ENCODE peak calls at places on chromosome 13, in five cellular contexts. One of them, this sample, is unnamed. For H3K9me3, the result is how much of the 10 kb centered on the place peaks cover.

GRCh38 chr13:35733832-35734231 is 257.3 kb upstream of the MAB21L1 start:
- DNase-seq in CD4-positive, CD25-positive, alpha-beta regulatory T cell: no peak
- DNase-seq in PC-9: no peak
- DNase-seq in MM.1S: no peak
- DNase-seq in mammary epithelial cell: no peak
- DNase-seq in this sample: no peak

GRCh38 chr13:39329182-39329639 is 273.8 kb downstream of the LHFPL6 start:
- DNase-seq in MM.1S: no peak
- DNase-seq in mammary epithelial cell: no peak
- DNase-seq in PC-9: no peak
- DNase-seq in CD4-positive, CD25-positive, alpha-beta regulatory T cell: no peak
- DNase-seq in this sample: no peak

GRCh38 chr13:109390391-109390790 is 396.0 kb downstream of the IRS2 start:
- DNase-seq in MM.1S: no peak
- DNase-seq in mammary epithelial cell: no peak
- DNase-seq in PC-9: no peak
- DNase-seq in CD4-positive, CD25-positive, alpha-beta regulatory T cell: no peak
- DNase-seq in this sample: no peak

GRCh38 chr13:20462533-20462915 is 63.1 kb downstream of the CRYL1 start:
- DNase-seq in PC-9: no peak
- DNase-seq in CD4-positive, CD25-positive, alpha-beta regulatory T cell: no peak
- DNase-seq in mammary epithelial cell: no peak
- DNase-seq in MM.1S: no peak
- DNase-seq in this sample: no peak

GRCh38 chr13:101647760-101648159 is 195.3 kb downstream of the ITGBL1 start:
- DNase-seq in mammary epithelial cell: no peak
- DNase-seq in MM.1S: no peak
- DNase-seq in CD4-positive, CD25-positive, alpha-beta regulatory T cell: no peak
- DNase-seq in PC-9: no peak
- DNase-seq in this sample: no peak

GRCh38 chr13:50085063-50085462 is 69.8 kb downstream of the KCNRG start:
- DNase-seq in PC-9: peak
- DNase-seq in CD4-positive, CD25-positive, alpha-beta regulatory T cell: peak
- DNase-seq in MM.1S: no peak
- DNase-seq in mammary epithelial cell: peak
- DNase-seq in this sample: no peak

GRCh38 chr13:113076681-113077401 is 28.8 kb upstream of the F7 start:
- DNase-seq in mammary epithelial cell: no peak
- DNase-seq in MM.1S: no peak
- DNase-seq in PC-9: no peak
- DNase-seq in CD4-positive, CD25-positive, alpha-beta regulatory T cell: no peak
- DNase-seq in this sample: no peak

GRCh38 chr13:28447989-28448388 is 46.9 kb downstream of the FLT1 start:
- DNase-seq in mammary epithelial cell: no peak
- DNase-seq in MM.1S: no peak
- DNase-seq in CD4-positive, CD25-positive, alpha-beta regulatory T cell: no peak
- DNase-seq in PC-9: no peak
- DNase-seq in this sample: no peak

GRCh38 chr13:112890316-112891131 is 78.5 kb upstream of the MCF2L start:
- DNase-seq in mammary epithelial cell: no peak
- DNase-seq in PC-9: no peak
- DNase-seq in CD4-positive, CD25-positive, alpha-beta regulatory T cell: no peak
- DNase-seq in MM.1S: no peak
- DNase-seq in this sample: no peak

GRCh38 chr13:46121033-46121432 is 16.2 kb upstream of the CPB2 start:
- DNase-seq in MM.1S: no peak
- DNase-seq in CD4-positive, CD25-positive, alpha-beta regulatory T cell: no peak
- DNase-seq in mammary epithelial cell: peak
- DNase-seq in PC-9: no peak
- DNase-seq in this sample: no peak

GRCh38 chr13:46771693-46772092 is 25.3 kb downstream of the ESD start:
- DNase-seq in mammary epithelial cell: no peak
- DNase-seq in PC-9: no peak
- DNase-seq in MM.1S: no peak
- DNase-seq in CD4-positive, CD25-positive, alpha-beta regulatory T cell: no peak
- DNase-seq in this sample: no peak

GRCh38 chr13:101514695-101515275 is 62.3 kb downstream of the ITGBL1 start:
- DNase-seq in mammary epithelial cell: peak
- DNase-seq in PC-9: peak
- DNase-seq in CD4-positive, CD25-positive, alpha-beta regulatory T cell: peak
- DNase-seq in MM.1S: peak
- DNase-seq in this sample: peak

GRCh38 chr13:59459972-59460371 is 703.8 kb downstream of the DIAPH3 start:
- DNase-seq in PC-9: no peak
- DNase-seq in MM.1S: no peak
- DNase-seq in mammary epithelial cell: no peak
- DNase-seq in CD4-positive, CD25-positive, alpha-beta regulatory T cell: no peak
- DNase-seq in this sample: no peak

GRCh38 chr13:22422023-22422422 is 751.1 kb downstream of the FGF9 start:
- DNase-seq in MM.1S: no peak
- DNase-seq in mammary epithelial cell: no peak
- DNase-seq in CD4-positive, CD25-positive, alpha-beta regulatory T cell: no peak
- DNase-seq in PC-9: no peak
- DNase-seq in this sample: no peak

GRCh38 chr13:90708159-90708558 is 639.3 kb upstream of the MIR17HG start:
- DNase-seq in CD4-positive, CD25-positive, alpha-beta regulatory T cell: no peak
- DNase-seq in MM.1S: no peak
- DNase-seq in mammary epithelial cell: no peak
- DNase-seq in PC-9: no peak
- DNase-seq in this sample: no peak

GRCh38 chr13:34654203-34654602 is 287.9 kb upstream of the NBEA start:
- DNase-seq in MM.1S: no peak
- DNase-seq in CD4-positive, CD25-positive, alpha-beta regulatory T cell: no peak
- DNase-seq in mammary epithelial cell: peak
- DNase-seq in PC-9: no peak
- DNase-seq in this sample: no peak

GRCh38 chr13:42229287-42229686 is 42.7 kb upstream of the AKAP11 start:
- DNase-seq in mammary epithelial cell: no peak
- DNase-seq in PC-9: peak
- DNase-seq in MM.1S: no peak
- DNase-seq in CD4-positive, CD25-positive, alpha-beta regulatory T cell: no peak
- DNase-seq in this sample: no peak

GRCh38 chr13:76035711-76036110 is 399.6 kb downstream of the LMO7 start:
- DNase-seq in PC-9: no peak
- DNase-seq in CD4-positive, CD25-positive, alpha-beta regulatory T cell: no peak
- DNase-seq in MM.1S: no peak
- DNase-seq in mammary epithelial cell: no peak
- DNase-seq in this sample: no peak

GRCh38 chr13:100710176-100710575 is 35.6 kb upstream of the TMTC4 start:
- DNase-seq in mammary epithelial cell: no peak
- DNase-seq in PC-9: no peak
- DNase-seq in CD4-positive, CD25-positive, alpha-beta regulatory T cell: no peak
- DNase-seq in MM.1S: no peak
- DNase-seq in this sample: no peak

GRCh38 chr13:45786293-45786920 is 65.1 kb downstream of the SIAH3 start:
- DNase-seq in mammary epithelial cell: no peak
- DNase-seq in MM.1S: no peak
- DNase-seq in PC-9: no peak
- DNase-seq in CD4-positive, CD25-positive, alpha-beta regulatory T cell: no peak
- DNase-seq in this sample: peak

GRCh38 chr13:107767119-107767518 is 448.2 kb downstream of the LIG4 start:
- DNase-seq in PC-9: peak
- DNase-seq in CD4-positive, CD25-positive, alpha-beta regulatory T cell: no peak
- DNase-seq in mammary epithelial cell: no peak
- DNase-seq in MM.1S: no peak
- DNase-seq in this sample: no peak

GRCh38 chr13:47188802-47189201 is 291.9 kb upstream of the HTR2A start:
- DNase-seq in PC-9: no peak
- DNase-seq in MM.1S: no peak
- DNase-seq in CD4-positive, CD25-positive, alpha-beta regulatory T cell: no peak
- DNase-seq in mammary epithelial cell: peak
- DNase-seq in this sample: no peak

GRCh38 chr13:30026093-30026492 is 175.7 kb upstream of the UBL3 start:
- DNase-seq in PC-9: no peak
- DNase-seq in mammary epithelial cell: peak
- DNase-seq in MM.1S: no peak
- DNase-seq in CD4-positive, CD25-positive, alpha-beta regulatory T cell: no peak
- DNase-seq in this sample: no peak

GRCh38 chr13:24709186-24709913 is 29.1 kb downstream of the ATP12A start:
- DNase-seq in MM.1S: peak
- DNase-seq in mammary epithelial cell: no peak
- DNase-seq in PC-9: no peak
- DNase-seq in CD4-positive, CD25-positive, alpha-beta regulatory T cell: peak
- DNase-seq in this sample: peak

GRCh38 chr13:23902975-23903905 is 5.9 kb upstream of the C1QTNF9B start:
- DNase-seq in mammary epithelial cell: no peak
- DNase-seq in CD4-positive, CD25-positive, alpha-beta regulatory T cell: no peak
- DNase-seq in PC-9: no peak
- DNase-seq in MM.1S: no peak
- DNase-seq in this sample: no peak

GRCh38 chr13:20848944-20849343 is 53.6 kb downstream of the XPO4 start:
- DNase-seq in MM.1S: no peak
- DNase-seq in mammary epithelial cell: no peak
- DNase-seq in CD4-positive, CD25-positive, alpha-beta regulatory T cell: no peak
- DNase-seq in PC-9: no peak
- DNase-seq in this sample: no peak

GRCh38 chr13:40383132-40383531 is 283.3 kb downstream of the FOXO1 start:
- DNase-seq in PC-9: no peak
- DNase-seq in CD4-positive, CD25-positive, alpha-beta regulatory T cell: no peak
- DNase-seq in mammary epithelial cell: no peak
- DNase-seq in MM.1S: no peak
- DNase-seq in this sample: no peak

GRCh38 chr13:33206425-33206824 is 79.1 kb downstream of the STARD13 start:
- DNase-seq in mammary epithelial cell: no peak
- DNase-seq in MM.1S: no peak
- DNase-seq in PC-9: no peak
- DNase-seq in CD4-positive, CD25-positive, alpha-beta regulatory T cell: no peak
- DNase-seq in this sample: no peak

GRCh38 chr13:40648040-40648439 is 18.4 kb downstream of the FOXO1 start:
- DNase-seq in PC-9: no peak
- DNase-seq in CD4-positive, CD25-positive, alpha-beta regulatory T cell: no peak
- DNase-seq in mammary epithelial cell: no peak
- DNase-seq in MM.1S: no peak
- DNase-seq in this sample: no peak

GRCh38 chr13:92487238-92487637 is 739.4 kb upstream of the GPC6 start:
- DNase-seq in CD4-positive, CD25-positive, alpha-beta regulatory T cell: no peak
- DNase-seq in MM.1S: no peak
- DNase-seq in PC-9: no peak
- DNase-seq in mammary epithelial cell: no peak
- DNase-seq in this sample: no peak

GRCh38 chr13:24274452-24274971 is 34.9 kb upstream of the C1QTNF9 start:
- DNase-seq in PC-9: no peak
- DNase-seq in mammary epithelial cell: peak
- DNase-seq in MM.1S: no peak
- DNase-seq in CD4-positive, CD25-positive, alpha-beta regulatory T cell: peak
- DNase-seq in this sample: peak

DNA sequence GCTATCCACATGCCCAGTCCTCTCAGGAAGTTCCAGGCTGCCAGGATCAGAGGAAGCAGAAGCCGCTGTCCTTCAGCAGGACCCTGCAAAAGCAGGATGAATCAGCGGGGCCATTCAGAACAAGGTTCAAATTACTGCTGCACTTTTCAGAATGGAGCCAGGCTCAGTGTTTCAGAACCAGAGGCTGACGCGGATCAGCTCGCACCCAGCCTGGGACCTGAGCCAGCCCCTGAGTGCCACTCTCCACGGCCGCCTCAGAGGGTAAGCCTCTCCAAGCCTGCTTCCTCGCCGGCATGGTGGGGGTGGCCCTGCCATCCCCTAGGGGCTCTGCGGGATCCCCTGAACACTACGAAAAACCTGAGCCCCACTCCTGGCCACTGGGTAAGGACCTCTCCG is 24.7 kb downstream of the RASA3 start:
- DNase-seq in CD4-positive, CD25-positive, alpha-beta regulatory T cell: no peak
- DNase-seq in MM.1S: no peak
- DNase-seq in PC-9: no peak
- DNase-seq in mammary epithelial cell: no peak
- DNase-seq in this sample: no peak
- H3K4me3 ChIP-seq in CD4-positive, CD25-positive, alpha-beta regulatory T cell: no peak
- H3K4me3 ChIP-seq in MM.1S: no peak
- H3K4me3 ChIP-seq in PC-9: no peak
- H3K4me3 ChIP-seq in mammary epithelial cell: no peak
- H3K4me3 ChIP-seq in this sample: no peak

DNA sequence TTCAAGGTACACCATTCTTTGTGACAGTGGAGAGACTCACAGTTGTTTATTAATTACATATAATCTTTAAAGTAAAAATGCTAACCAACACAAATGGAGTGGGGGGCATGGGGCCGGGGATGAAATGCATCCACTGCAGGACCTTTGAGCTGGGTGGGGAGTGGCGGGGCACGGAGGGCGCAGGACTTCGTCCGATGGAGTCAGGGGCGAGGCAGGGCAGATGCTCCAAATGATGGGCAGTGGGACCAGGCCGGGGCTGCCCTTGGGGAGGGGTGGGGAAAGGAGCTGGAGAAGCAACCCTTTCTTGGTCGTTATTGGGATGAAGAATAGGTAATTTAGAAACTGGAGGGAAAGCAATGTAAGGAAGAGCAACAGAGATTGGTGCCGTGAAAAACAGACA is 220.0 kb downstream of the TEX29 start:
- DNase-seq in CD4-positive, CD25-positive, alpha-beta regulatory T cell: no peak
- DNase-seq in MM.1S: no peak
- DNase-seq in mammary epithelial cell: no peak
- DNase-seq in PC-9: no peak
- DNase-seq in this sample: no peak
- H3K9me3 ChIP-seq in CD4-positive, CD25-positive, alpha-beta regulatory T cell: under half
- H3K9me3 ChIP-seq in MM.1S: under half
- H3K9me3 ChIP-seq in mammary epithelial cell: under half
- H3K9me3 ChIP-seq in PC-9: under half
- H3K9me3 ChIP-seq in this sample: under half

DNA sequence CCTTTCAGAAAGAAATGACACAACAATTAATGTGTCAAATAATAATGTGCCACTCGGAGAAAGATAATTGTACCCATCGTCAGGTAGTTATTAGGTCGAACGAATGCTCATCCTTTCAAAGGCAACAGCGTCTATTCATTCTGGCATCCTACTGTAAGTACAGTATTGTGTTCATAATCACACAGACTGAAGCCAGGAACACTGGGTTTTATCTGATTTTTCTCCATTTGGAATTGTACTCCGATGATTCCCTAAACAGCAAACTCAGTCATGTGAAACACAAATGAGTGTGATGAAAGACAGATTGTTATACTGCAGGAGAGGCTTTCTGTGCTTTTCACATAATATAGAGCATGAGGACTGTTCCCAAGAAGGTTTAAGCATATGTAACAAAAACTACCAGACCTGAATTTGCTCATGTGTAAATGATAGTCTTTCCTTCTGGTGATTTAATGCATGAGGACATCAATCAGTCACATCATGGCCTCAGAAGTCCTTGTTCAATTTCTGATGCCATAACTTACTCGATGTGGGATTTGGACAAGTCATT is 421.9 kb upstream of the KLF12 start:
- DNase-seq in CD4-positive, CD25-positive, alpha-beta regulatory T cell: no peak
- DNase-seq in PC-9: no peak
- DNase-seq in MM.1S: no peak
- DNase-seq in mammary epithelial cell: no peak
- DNase-seq in this sample: no peak
- H3K4me3 ChIP-seq in CD4-positive, CD25-positive, alpha-beta regulatory T cell: no peak
- H3K4me3 ChIP-seq in PC-9: no peak
- H3K4me3 ChIP-seq in MM.1S: no peak
- H3K4me3 ChIP-seq in mammary epithelial cell: no peak
- H3K4me3 ChIP-seq in this sample: no peak

DNA sequence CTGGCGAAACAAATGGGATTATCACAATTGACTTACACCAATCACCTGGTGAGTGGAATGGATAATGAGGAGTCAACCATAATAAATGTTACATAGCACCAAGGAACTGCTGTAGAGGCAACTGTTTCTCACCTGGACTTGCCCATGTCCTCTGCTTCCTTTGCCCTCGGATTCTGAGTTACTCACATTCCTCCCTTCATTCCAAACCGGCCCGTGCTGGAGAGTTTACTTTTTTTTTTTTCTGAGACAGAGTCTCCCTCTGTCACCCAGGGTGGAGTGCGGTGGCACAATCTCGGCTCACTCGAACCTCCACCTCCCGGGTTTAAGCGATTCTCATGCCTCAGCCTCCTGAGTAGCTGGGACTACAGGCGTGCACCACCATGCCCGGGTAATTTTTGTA is 41.5 kb upstream of the TSC22D1 start:
- DNase-seq in mammary epithelial cell: no peak
- DNase-seq in PC-9: no peak
- DNase-seq in CD4-positive, CD25-positive, alpha-beta regulatory T cell: no peak
- DNase-seq in MM.1S: no peak
- DNase-seq in this sample: no peak
- H3K9me3 ChIP-seq in mammary epithelial cell: under half
- H3K9me3 ChIP-seq in PC-9: under half
- H3K9me3 ChIP-seq in CD4-positive, CD25-positive, alpha-beta regulatory T cell: under half
- H3K9me3 ChIP-seq in MM.1S: under half
- H3K9me3 ChIP-seq in this sample: under half